ENCODE peak calls at places on chromosome 21, in four cellular contexts. One of them, this sample, is unnamed.

GRCh38 chr21:32055305-32055704 is 182.5 kb downstream of the HUNK start:
- DNase-seq in NCI-H446 treated with DMSO at 0.1 percent for 48 hours: no peak
- DNase-seq in Right ventricle myocardium superior: no peak
- DNase-seq in HEK293T: no peak
- DNase-seq in this sample: no peak

GRCh38 chr21:45357436-45358260 is 47.3 kb upstream of the COL18A1 start:
- DNase-seq in HEK293T: no peak
- DNase-seq in NCI-H446 treated with DMSO at 0.1 percent for 48 hours: no peak
- DNase-seq in Right ventricle myocardium superior: peak
- DNase-seq in this sample: no peak

GRCh38 chr21:16309250-16309971 is 579.6 kb downstream of the USP25 start:
- DNase-seq in Right ventricle myocardium superior: no peak
- DNase-seq in HEK293T: no peak
- DNase-seq in NCI-H446 treated with DMSO at 0.1 percent for 48 hours: no peak
- DNase-seq in this sample: no peak

GRCh38 chr21:41913230-41913629 is 34.1 kb upstream of the PRDM15 start:
- DNase-seq in HEK293T: no peak
- DNase-seq in NCI-H446 treated with DMSO at 0.1 percent for 48 hours: no peak
- DNase-seq in Right ventricle myocardium superior: no peak
- DNase-seq in this sample: no peak

GRCh38 chr21:17671733-17672132 is 59.0 kb upstream of the BTG3 start:
- DNase-seq in NCI-H446 treated with DMSO at 0.1 percent for 48 hours: no peak
- DNase-seq in HEK293T: no peak
- DNase-seq in Right ventricle myocardium superior: no peak
- DNase-seq in this sample: no peak

GRCh38 chr21:42160111-42160949 is 58.6 kb upstream of the ABCG1 start:
- DNase-seq in NCI-H446 treated with DMSO at 0.1 percent for 48 hours: no peak
- DNase-seq in Right ventricle myocardium superior: no peak
- DNase-seq in HEK293T: no peak
- DNase-seq in this sample: no peak

GRCh38 chr21:45949928-45950739 is 31.4 kb upstream of the COL6A1 start:
- DNase-seq in HEK293T: no peak
- DNase-seq in Right ventricle myocardium superior: peak
- DNase-seq in NCI-H446 treated with DMSO at 0.1 percent for 48 hours: no peak
- DNase-seq in this sample: no peak

GRCh38 chr21:27495836-27496235 is 528.9 kb upstream of the ADAMTS5 start:
- DNase-seq in HEK293T: no peak
- DNase-seq in NCI-H446 treated with DMSO at 0.1 percent for 48 hours: no peak
- DNase-seq in Right ventricle myocardium superior: no peak
- DNase-seq in this sample: no peak

GRCh38 chr21:42145569-42146250 is 73.2 kb upstream of the ABCG1 start:
- DNase-seq in NCI-H446 treated with DMSO at 0.1 percent for 48 hours: no peak
- DNase-seq in Right ventricle myocardium superior: no peak
- DNase-seq in HEK293T: peak
- DNase-seq in this sample: peak

GRCh38 chr21:38910390-38911008 is 104.8 kb downstream of the ETS2 start:
- DNase-seq in NCI-H446 treated with DMSO at 0.1 percent for 48 hours: no peak
- DNase-seq in Right ventricle myocardium superior: no peak
- DNase-seq in HEK293T: no peak
- DNase-seq in this sample: no peak

GRCh38 chr21:38914531-38915385 is 109.0 kb downstream of the ETS2 start:
- DNase-seq in Right ventricle myocardium superior: no peak
- DNase-seq in NCI-H446 treated with DMSO at 0.1 percent for 48 hours: no peak
- DNase-seq in HEK293T: no peak
- DNase-seq in this sample: no peak

GRCh38 chr21:27380303-27380702 is 413.4 kb upstream of the ADAMTS5 start:
- DNase-seq in Right ventricle myocardium superior: no peak
- DNase-seq in HEK293T: no peak
- DNase-seq in NCI-H446 treated with DMSO at 0.1 percent for 48 hours: no peak
- DNase-seq in this sample: no peak

GRCh38 chr21:46374761-46375389 is 50.9 kb downstream of the PCNT start:
- DNase-seq in HEK293T: no peak
- DNase-seq in NCI-H446 treated with DMSO at 0.1 percent for 48 hours: no peak
- DNase-seq in Right ventricle myocardium superior: no peak
- DNase-seq in this sample: no peak

GRCh38 chr21:40165671-40166070 is 298.4 kb downstream of the PCP4 start:
- DNase-seq in Right ventricle myocardium superior: no peak
- DNase-seq in NCI-H446 treated with DMSO at 0.1 percent for 48 hours: no peak
- DNase-seq in HEK293T: no peak
- DNase-seq in this sample: no peak

GRCh38 chr21:31875424-31876097 is 2.7 kb downstream of the HUNK start:
- DNase-seq in HEK293T: no peak
- DNase-seq in Right ventricle myocardium superior: no peak
- DNase-seq in NCI-H446 treated with DMSO at 0.1 percent for 48 hours: no peak
- DNase-seq in this sample: no peak

GRCh38 chr21:40765771-40766170 is 81.2 kb downstream of the DSCAM start:
- DNase-seq in NCI-H446 treated with DMSO at 0.1 percent for 48 hours: peak
- DNase-seq in HEK293T: no peak
- DNase-seq in Right ventricle myocardium superior: no peak
- DNase-seq in this sample: no peak

GRCh38 chr21:34593423-34593822 is 21.5 kb downstream of the RCAN1 start:
- DNase-seq in HEK293T: no peak
- DNase-seq in NCI-H446 treated with DMSO at 0.1 percent for 48 hours: no peak
- DNase-seq in Right ventricle myocardium superior: no peak
- DNase-seq in this sample: no peak

GRCh38 chr21:43345746-43346409 is 81.1 kb downstream of the SIK1 start:
- DNase-seq in NCI-H446 treated with DMSO at 0.1 percent for 48 hours: no peak
- DNase-seq in Right ventricle myocardium superior: no peak
- DNase-seq in HEK293T: no peak
- DNase-seq in this sample: peak

GRCh38 chr21:45456014-45456835 is 51.3 kb downstream of the COL18A1 start:
- DNase-seq in Right ventricle myocardium superior: peak
- DNase-seq in NCI-H446 treated with DMSO at 0.1 percent for 48 hours: no peak
- DNase-seq in HEK293T: no peak
- DNase-seq in this sample: no peak

GRCh38 chr21:44391345-44392091 is 38.1 kb downstream of the TRPM2 start:
- DNase-seq in HEK293T: no peak
- DNase-seq in NCI-H446 treated with DMSO at 0.1 percent for 48 hours: no peak
- DNase-seq in Right ventricle myocardium superior: peak
- DNase-seq in this sample: no peak

GRCh38 chr21:45612096-45613019 is 31.2 kb upstream of the PCBP3 start:
- DNase-seq in HEK293T: no peak
- DNase-seq in NCI-H446 treated with DMSO at 0.1 percent for 48 hours: peak
- DNase-seq in Right ventricle myocardium superior: no peak
- DNase-seq in this sample: no peak

GRCh38 chr21:29192999-29193563 is 62.6 kb downstream of the MAP3K7CL start:
- DNase-seq in Right ventricle myocardium superior: no peak
- DNase-seq in NCI-H446 treated with DMSO at 0.1 percent for 48 hours: no peak
- DNase-seq in HEK293T: no peak
- DNase-seq in this sample: no peak

GRCh38 chr21:31872452-31873274 is at the start of gene HUNK:
- DNase-seq in NCI-H446 treated with DMSO at 0.1 percent for 48 hours: no peak
- DNase-seq in HEK293T: peak
- DNase-seq in Right ventricle myocardium superior: peak
- DNase-seq in this sample: no peak

This sample was measured in SIG-M5.